ENCODE peak calls at places on chromosomes 5 and 9, in six cellular contexts. X, L, M, B, J and Y are unnamed samples.

GRCh38 chr5:128586848-128587247 is 48.8 kb upstream of the FBN2 start:
- DNase-seq in M (no peak), J (no peak), X (no peak), L (no peak), B (no peak), Y (no peak)

GRCh38 chr5:157750320-157750719 is 6.8 kb downstream of the LSM11 start:
- DNase-seq in B (no peak), L (no peak), M (no peak), X (no peak), J (no peak), Y (no peak)

GRCh38 chr9:27453860-27454553 is 70.1 kb upstream of the IFNK start:
- DNase-seq in M (no peak), X (no peak), J (no peak), B (no peak), L (no peak), Y (no peak)

GRCh38 chr9:82621446-82621845 is 441.5 kb downstream of the RASEF start:
- DNase-seq in M (no peak), X (no peak), L (no peak), J (no peak), B (no peak), Y (no peak)

GRCh38 chr9:29778281-29778849 is 2205.1 kb upstream of the C9orf72 start:
- DNase-seq in J (no peak), B (no peak), L (no peak), M (no peak), X (no peak), Y (no peak)

GRCh38 chr5:19713740-19714139 is 274.3 kb downstream of the CDH18 start:
- DNase-seq in M (no peak), L (no peak), J (no peak), X (no peak), B (no peak), Y (no peak)

GRCh38 chr5:108093186-108093585 is 288.7 kb downstream of the FBXL17 start:
- DNase-seq in J (no peak), B (no peak), X (no peak), M (no peak), L (no peak), Y (peak)

GRCh38 chr9:38685535-38685934 is 34.4 kb downstream of the FAM240B start:
- DNase-seq in J (no peak), B (no peak), X (no peak), M (no peak), L (no peak), Y (no peak)

GRCh38 chr5:64690417-64691151 is at the start of gene SHISAL2B:
- DNase-seq in L (peak), J (peak), X (no peak), M (no peak), B (no peak), Y (no peak)

GRCh38 chr5:9348296-9348996 is 197.4 kb downstream of the SEMA5A start:
- DNase-seq in L (no peak), J (no peak), X (no peak), B (no peak), M (no peak), Y (no peak)

GRCh38 chr5:41871866-41872265 is 1.6 kb upstream of the OXCT1 start:
- DNase-seq in B (no peak), M (peak), L (no peak), X (no peak), J (no peak), Y (no peak)

GRCh38 chr9:88433583-88434240 is 45.5 kb downstream of the SPIN1 start:
- DNase-seq in M (no peak), B (no peak), L (no peak), J (no peak), X (no peak), Y (no peak)

GRCh38 chr9:81683704-81684103 is 5.6 kb downstream of the TLE1 start:
- DNase-seq in X (no peak), B (no peak), L (no peak), M (no peak), J (no peak), Y (no peak)

GRCh38 chr9:113588242-113588810 is 124.8 kb downstream of the RGS3 start:
- DNase-seq in L (no peak), J (peak), M (no peak), X (no peak), B (no peak), Y (no peak)

GRCh38 chr5:179699640-179700298 is 1.0 kb downstream of the CANX start:
- DNase-seq in B (no peak), X (no peak), M (no peak), L (no peak), J (no peak), Y (no peak)

GRCh38 chr5:80755634-80756033 is 100.9 kb upstream of the DHFR start:
- DNase-seq in J (no peak), M (no peak), L (no peak), X (no peak), B (no peak), Y (no peak)

GRCh38 chr9:111896942-111897830 is 572 bp downstream of the UGCG start:
- DNase-seq in L (peak), B (no peak), X (no peak), M (peak), J (peak), Y (no peak)

GRCh38 chr9:115164511-115164974 is 46.6 kb upstream of the TNC start:
- DNase-seq in X (no peak), M (peak), J (no peak), B (no peak), L (no peak), Y (no peak)

GRCh38 chr5:164148292-164148691 is 642.9 kb downstream of the MAT2B start:
- DNase-seq in B (no peak), L (no peak), M (no peak), J (no peak), X (no peak), Y (no peak)

GRCh38 chr5:123422433-123423277 is 548 bp downstream of the CEP120 start:
- DNase-seq in L (no peak), M (no peak), J (no peak), B (no peak), X (no peak), Y (no peak)

GRCh38 chr5:147075187-147075586 is 159.6 kb upstream of the STK32A start:
- DNase-seq in L (no peak), B (no peak), J (no peak), X (no peak), M (no peak), Y (no peak)

GRCh38 chr5:159975462-159976019 is 33.4 kb upstream of the TTC1 start:
- DNase-seq in X (no peak), L (no peak), M (no peak), B (no peak), J (no peak), Y (peak)

GRCh38 chr9:96612105-96612965 is 7.3 kb downstream of the CDC14B start:
- DNase-seq in L (no peak), X (no peak), M (no peak), J (no peak), B (no peak), Y (peak)

GRCh38 chr5:97009212-97009898 is 73.5 kb downstream of the LNPEP start:
- DNase-seq in B (no peak), X (no peak), L (no peak), J (no peak), M (no peak), Y (no peak)

GRCh38 chr5:74765201-74765600 is 1.7 kb downstream of the GFM2 start:
- DNase-seq in J (no peak), B (no peak), L (no peak), X (no peak), M (no peak), Y (no peak)

GRCh38 chr9:128251701-128252100 is 24.1 kb downstream of the GOLGA2 start:
- DNase-seq in L (no peak), M (no peak), X (no peak), B (no peak), J (no peak), Y (no peak)

GRCh38 chr5:9207820-9208418 is 338.0 kb downstream of the SEMA5A start:
- DNase-seq in B (no peak), X (no peak), J (no peak), L (no peak), M (no peak), Y (no peak)

GRCh38 chr9:93864029-93864428 is 91.1 kb downstream of the BARX1 start:
- DNase-seq in J (no peak), L (no peak), M (no peak), B (no peak), X (no peak), Y (no peak)

GRCh38 chr5:157510682-157511081 is 50.7 kb downstream of the NIPAL4 start:
- DNase-seq in J (no peak), L (no peak), M (no peak), X (no peak), B (no peak), Y (no peak)

GRCh38 chr5:123549256-123549904 is 37.4 kb downstream of the CSNK1G3 start:
- DNase-seq in X (peak), B (no peak), L (no peak), M (no peak), J (no peak), Y (no peak)

GRCh38 chr5:74196233-74196632 is 444.3 kb downstream of the ENC1 start:
- DNase-seq in L (no peak), J (no peak), B (no peak), M (no peak), X (no peak), Y (no peak)

GRCh38 chr9:30670805-30671562 is 1713.5 kb upstream of the ACO1 start:
- DNase-seq in L (no peak), M (no peak), X (no peak), B (no peak), J (peak), Y (no peak)

DNA sequence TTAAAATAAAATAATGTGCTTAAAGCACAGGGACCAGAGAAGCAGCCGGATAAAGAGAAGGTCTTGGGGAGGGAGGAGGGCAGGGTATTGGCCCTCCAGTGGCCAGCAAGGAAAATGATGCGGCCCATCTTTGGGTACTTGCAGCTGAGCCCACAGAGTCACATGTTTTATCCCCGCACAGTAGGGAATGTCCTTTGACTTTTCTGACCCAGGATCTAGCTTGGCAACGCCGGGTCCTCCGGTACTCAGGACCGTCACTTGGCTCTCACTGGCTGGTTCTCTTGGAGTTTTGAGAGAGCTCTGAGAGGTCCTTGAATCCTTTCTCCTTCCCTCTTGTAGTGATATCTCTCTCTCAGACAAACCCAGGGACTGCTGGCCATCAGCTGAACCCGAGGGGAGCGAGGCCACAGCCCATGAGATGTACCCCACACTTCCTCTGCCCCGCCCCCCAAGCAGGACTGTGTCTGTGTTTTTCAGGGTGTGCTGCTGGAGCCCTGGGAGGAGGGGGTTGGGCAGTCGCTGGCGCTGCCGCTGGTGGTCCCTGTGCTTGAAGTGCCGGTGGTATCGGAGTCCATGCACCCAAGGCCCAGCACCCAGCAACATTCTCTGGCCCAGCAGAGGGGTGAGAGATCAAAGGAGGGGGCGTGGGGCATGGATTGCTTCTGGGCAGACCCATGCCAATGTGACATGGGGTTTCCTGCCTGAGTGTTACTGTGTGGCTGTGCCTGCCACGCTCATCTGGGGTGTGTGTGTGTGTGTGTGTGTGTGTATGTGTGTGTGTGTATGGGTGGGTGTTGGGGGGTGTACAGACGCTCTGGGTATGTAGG is 35.5 kb upstream of the HSPA9 start:
- DNase-seq in L (no peak), B (no peak), J (no peak), M (no peak), X (no peak), Y (no peak)
- TF ChIP-seq CTCF in L (no peak), B (no peak), J (peak), M (no peak), X (no peak), Y (peak)

DNA sequence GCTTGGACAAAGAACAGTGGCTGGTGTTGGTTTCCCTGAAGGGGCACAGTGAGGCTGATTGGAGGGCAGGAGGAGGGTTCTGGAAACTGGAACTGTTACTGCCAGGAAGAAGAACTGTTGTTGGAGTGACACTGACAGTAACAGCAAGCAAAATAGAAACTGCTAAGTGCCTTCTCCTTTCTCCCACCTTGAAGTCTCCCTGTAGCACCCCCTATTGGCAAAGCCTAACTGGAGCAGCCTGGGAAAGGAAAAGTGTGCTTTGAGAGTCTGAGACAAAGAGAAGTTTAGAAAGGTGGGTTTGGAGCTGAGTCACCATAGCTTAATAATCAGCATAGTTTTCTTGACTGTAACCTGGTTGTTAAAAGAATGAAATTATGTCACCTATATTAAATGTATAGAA is 2.5 kb upstream of the TMEM174 start:
- DNase-seq in B (no peak), J (no peak), L (no peak), M (no peak), X (no peak), Y (no peak)
- TF ChIP-seq CTCF in B (no peak), J (peak), L (no peak), M (no peak), X (no peak), Y (peak)

GRCh38 chr5:53991942-53992341 is 318.4 kb downstream of the ARL15 start:
- DNase-seq in B (no peak), X (no peak), L (no peak), M (no peak), J (no peak), Y (no peak)
- TF ChIP-seq CTCF in B (no peak), X (no peak), L (no peak), M (no peak), J (peak), Y (no peak)

GRCh38 chr5:60958088-60958487 is 13.1 kb downstream of the NDUFAF2 start:
- DNase-seq in L (no peak), M (no peak), B (no peak), J (no peak), X (no peak), Y (no peak)

GRCh38 chr5:60958712-60959111 is 13.7 kb downstream of the NDUFAF2 start:
- DNase-seq in L (no peak), B (no peak), J (no peak), X (no peak), M (no peak), Y (no peak)

GRCh38 chr5:60961685-60962084 is 16.7 kb downstream of the NDUFAF2 start:
- DNase-seq in J (no peak), M (no peak), X (no peak), L (no peak), B (no peak), Y (no peak)

GRCh38 chr5:60959156-60959555 is 14.2 kb downstream of the NDUFAF2 start:
- DNase-seq in J (no peak), X (no peak), L (no peak), M (no peak), B (no peak), Y (no peak)

GRCh38 chr5:60960591-60960990 is 15.6 kb downstream of the NDUFAF2 start:
- DNase-seq in L (no peak), M (no peak), J (no peak), B (no peak), X (no peak), Y (no peak)
- TF ChIP-seq CTCF in L (peak), M (no peak), J (peak), B (no peak), X (peak), Y (peak)

DNA sequence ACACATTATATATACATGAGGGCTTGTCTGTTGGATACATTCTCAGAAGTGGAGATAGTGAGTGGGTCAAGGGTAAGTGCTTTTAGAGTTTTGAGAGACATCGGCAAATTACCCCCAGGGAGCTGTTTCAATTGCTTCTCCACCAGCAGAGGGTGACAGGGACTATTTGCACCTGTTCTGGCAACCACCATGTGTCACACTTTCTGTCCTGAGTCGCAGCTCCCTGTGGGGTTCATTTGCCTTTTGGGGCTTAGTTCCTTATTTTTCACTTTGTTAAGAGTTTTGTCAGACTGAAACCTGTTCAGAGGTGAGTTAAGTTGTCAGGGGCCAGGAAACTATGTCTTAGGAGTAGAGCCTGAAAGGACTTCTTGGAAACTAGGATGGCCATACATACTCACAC is 20.1 kb upstream of the SLC36A1 start:
- DNase-seq in X (no peak), B (no peak), J (no peak), M (no peak), L (no peak), Y (no peak)
- TF ChIP-seq CTCF in X (no peak), B (no peak), J (no peak), M (no peak), L (no peak), Y (no peak)

DNA sequence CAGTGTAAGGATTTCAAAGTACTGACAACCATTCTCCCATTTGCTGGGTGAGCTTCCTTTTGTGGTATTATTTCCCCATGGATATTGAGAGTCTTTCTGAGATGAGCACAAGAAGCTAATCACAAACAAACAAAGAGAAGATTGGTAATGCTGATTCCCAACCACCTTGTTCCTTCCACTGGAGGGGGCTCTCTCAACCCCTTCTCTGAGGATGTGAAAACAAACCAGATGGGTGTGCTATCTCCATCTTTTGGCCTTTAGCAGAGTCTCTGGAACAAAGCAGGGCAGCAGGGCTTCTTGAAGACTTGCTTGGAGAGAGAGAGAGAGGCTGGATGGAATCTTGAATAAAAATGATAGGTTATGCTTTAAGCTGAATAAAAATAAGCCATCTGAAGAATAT is 576.7 kb upstream of the ZNF462 start:
- DNase-seq in J (no peak), X (no peak), M (no peak), L (no peak), B (no peak), Y (no peak)
- TF ChIP-seq CTCF in J (no peak), X (no peak), M (no peak), L (no peak), B (no peak), Y (no peak)

DNA sequence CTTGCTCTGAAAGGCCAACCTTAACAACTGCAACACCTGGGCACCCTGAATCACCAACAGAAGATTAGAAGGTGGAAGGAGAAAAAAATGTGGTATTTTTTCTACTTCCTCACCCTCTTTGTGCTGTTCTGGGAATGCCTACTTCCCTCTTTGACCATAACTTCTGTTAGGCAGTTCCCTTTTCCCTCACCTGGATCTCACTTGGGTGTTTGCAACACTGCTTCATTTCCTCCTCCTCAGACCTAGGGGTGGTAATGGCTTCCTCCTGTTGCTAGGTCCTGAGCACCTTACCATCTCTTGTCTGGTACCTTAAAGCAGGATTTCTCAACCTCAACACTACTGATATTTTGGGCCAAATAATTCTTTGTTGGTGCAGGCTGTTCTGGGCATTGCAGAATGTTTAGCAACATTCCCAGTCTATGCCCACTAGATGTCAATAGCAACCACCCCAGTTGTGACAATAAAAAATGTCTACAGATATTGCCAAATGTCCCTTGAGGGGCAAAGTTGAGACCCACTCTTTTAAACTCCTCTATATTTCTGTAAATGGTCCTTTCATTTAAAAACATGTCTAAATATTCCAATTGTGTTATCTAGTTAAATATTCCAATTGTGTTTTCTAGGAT is 300.0 kb upstream of the VLDLR start:
- DNase-seq in X (no peak), M (no peak), L (no peak), J (no peak), B (no peak), Y (no peak)
- TF ChIP-seq CTCF in X (no peak), M (no peak), L (no peak), J (no peak), B (no peak), Y (no peak)

DNA sequence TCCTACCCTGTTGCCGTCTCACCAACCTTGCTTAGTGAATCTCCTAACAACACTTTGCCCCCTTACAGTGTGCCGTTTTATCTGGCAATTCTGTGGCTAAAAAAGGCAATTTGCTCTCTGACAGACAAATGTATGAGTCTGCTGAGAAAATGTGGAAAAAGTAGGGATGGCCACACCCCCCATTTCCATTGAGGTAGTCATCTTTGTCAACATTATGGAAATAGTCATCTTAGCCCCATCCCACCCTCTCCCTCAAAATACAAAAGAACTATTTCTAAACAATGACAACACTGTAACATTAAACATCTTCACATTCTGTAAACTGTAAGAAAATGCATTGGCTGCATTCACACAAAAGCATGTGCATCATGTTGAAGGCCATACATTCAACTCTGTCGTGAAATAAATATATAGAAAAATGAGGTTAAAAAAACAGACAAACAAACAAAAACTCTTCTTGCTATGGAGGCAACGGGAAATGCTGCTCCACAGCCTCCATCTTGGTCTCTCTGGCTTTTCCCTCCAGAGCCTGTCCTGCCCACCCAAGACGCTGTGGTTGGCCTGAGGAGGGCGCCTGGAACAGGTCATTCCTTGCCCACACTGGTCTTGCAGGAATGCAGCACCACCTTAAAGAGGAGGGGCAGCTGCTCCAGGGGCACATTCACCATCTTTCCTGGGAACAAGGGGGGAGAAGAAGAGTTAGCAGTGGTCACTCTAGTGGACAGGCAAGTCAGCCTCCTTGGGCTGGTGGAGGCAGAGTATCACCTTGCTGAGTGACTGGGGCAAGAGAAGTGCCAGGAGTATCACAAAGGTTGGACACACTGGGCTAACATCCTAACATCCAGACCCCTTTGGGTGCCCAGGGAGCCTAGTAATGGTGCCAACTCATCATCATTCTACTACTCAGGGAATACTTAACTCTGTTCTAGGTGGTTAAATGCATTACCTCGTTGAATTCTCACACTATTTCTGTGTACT is 15.2 kb upstream of the NR5A1 start:
- DNase-seq in J (no peak), L (no peak), X (no peak), B (no peak), M (no peak), Y (no peak)
- TF ChIP-seq CTCF in J (no peak), L (no peak), X (no peak), B (no peak), M (no peak), Y (no peak)